ENCODE peak calls at places on chromosome 11, in four cellular contexts. One of them, this sample, is unnamed.
A peak's percentile ranks its signal among the peaks of the same experiment; 100 is the strongest.

GRCh38 chr11:131749100-131749499 is 378.7 kb downstream of the NTM start:
- DNase-seq in body of pancreas: no peak
- DNase-seq in sigmoid colon: no peak
- DNase-seq in erythroblast: no peak
- DNase-seq in this sample: no peak

GRCh38 chr11:70087446-70088167 is 9.5 kb downstream of the ANO1 start:
- DNase-seq in body of pancreas: no peak
- DNase-seq in sigmoid colon: no peak
- DNase-seq in erythroblast: no peak
- DNase-seq in this sample: no peak

GRCh38 chr11:2811206-2812091 is 74.1 kb downstream of the CDKN1C start:
- DNase-seq in body of pancreas: no peak
- DNase-seq in sigmoid colon: no peak
- DNase-seq in erythroblast: peak; percentile 10
- DNase-seq in this sample: no peak

GRCh38 chr11:108713076-108713790 is 48.4 kb downstream of the DDX10 start:
- DNase-seq in body of pancreas: no peak
- DNase-seq in sigmoid colon: no peak
- DNase-seq in erythroblast: no peak
- DNase-seq in this sample: no peak

GRCh38 chr11:118002541-118003019 is 16.4 kb downstream of the IL10RA start:
- DNase-seq in body of pancreas: peak; percentile 32
- DNase-seq in sigmoid colon: peak; percentile 91
- DNase-seq in erythroblast: no peak
- DNase-seq in this sample: no peak

GRCh38 chr11:3169235-3169951 is 4.3 kb upstream of the OSBPL5 start:
- DNase-seq in body of pancreas: peak; percentile 60
- DNase-seq in sigmoid colon: peak; percentile 79
- DNase-seq in erythroblast: peak; percentile 76
- DNase-seq in this sample: peak; percentile 34

GRCh38 chr11:46120361-46120710 is 918 bp downstream of the PHF21A start:
- DNase-seq in body of pancreas: no peak
- DNase-seq in sigmoid colon: peak; percentile 65
- DNase-seq in erythroblast: peak; percentile 65
- DNase-seq in this sample: no peak

GRCh38 chr11:41431784-41432183 is 27.7 kb downstream of the LRRC4C start:
- DNase-seq in body of pancreas: no peak
- DNase-seq in sigmoid colon: no peak
- DNase-seq in erythroblast: peak; percentile 0
- DNase-seq in this sample: no peak

GRCh38 chr11:71179877-71180276 is 72.5 kb downstream of the SHANK2 start:
- DNase-seq in body of pancreas: no peak
- DNase-seq in sigmoid colon: peak; percentile 29
- DNase-seq in erythroblast: no peak
- DNase-seq in this sample: no peak

GRCh38 chr11:8719260-8720190 is 36.9 kb downstream of the RPL27A start:
- DNase-seq in body of pancreas: peak; percentile 44
- DNase-seq in sigmoid colon: peak; percentile 92
- DNase-seq in erythroblast: no peak
- DNase-seq in this sample: no peak

GRCh38 chr11:36352919-36353318 is 56.8 kb downstream of the PRR5L start:
- DNase-seq in body of pancreas: no peak
- DNase-seq in sigmoid colon: no peak
- DNase-seq in erythroblast: no peak
- DNase-seq in this sample: no peak

GRCh38 chr11:72224587-72225410 is at the start of gene INPPL1:
- DNase-seq in body of pancreas: peak; percentile 64
- DNase-seq in sigmoid colon: peak; percentile 81
- DNase-seq in erythroblast: peak; percentile 69
- DNase-seq in this sample: peak; percentile 58

GRCh38 chr11:18769802-18770456 is 21.7 kb downstream of the PTPN5 start:
- DNase-seq in body of pancreas: peak; percentile 28
- DNase-seq in sigmoid colon: no peak
- DNase-seq in erythroblast: no peak
- DNase-seq in this sample: no peak

GRCh38 chr11:110833033-110833484 is 120.8 kb upstream of the ARHGAP20 start:
- DNase-seq in body of pancreas: no peak
- DNase-seq in sigmoid colon: no peak
- DNase-seq in erythroblast: no peak
- DNase-seq in this sample: no peak

GRCh38 chr11:118202599-118203422 is 22.0 kb downstream of the JAML start:
- DNase-seq in body of pancreas: peak; percentile 21
- DNase-seq in sigmoid colon: no peak
- DNase-seq in erythroblast: no peak
- DNase-seq in this sample: peak; percentile 46

GRCh38 chr11:44899959-44900358 is 50.7 kb downstream of the TP53I11 start:
- DNase-seq in body of pancreas: no peak
- DNase-seq in sigmoid colon: no peak
- DNase-seq in erythroblast: peak; percentile 71
- DNase-seq in this sample: no peak

GRCh38 chr11:120712014-120712413 is 200.5 kb downstream of the GRIK4 start:
- DNase-seq in body of pancreas: no peak
- DNase-seq in sigmoid colon: no peak
- DNase-seq in erythroblast: no peak
- DNase-seq in this sample: no peak

GRCh38 chr11:19905280-19905853 is 192.7 kb downstream of the NAV2 start:
- DNase-seq in body of pancreas: no peak
- DNase-seq in sigmoid colon: no peak
- DNase-seq in erythroblast: peak; percentile 9
- DNase-seq in this sample: no peak

GRCh38 chr11:60705895-60706294 is 6.5 kb downstream of the MS4A8 start:
- DNase-seq in body of pancreas: no peak
- DNase-seq in sigmoid colon: no peak
- DNase-seq in erythroblast: no peak
- DNase-seq in this sample: no peak

GRCh38 chr11:363948-364761 is 5.1 kb upstream of the B4GALNT4 start:
- DNase-seq in body of pancreas: peak; percentile 81
- DNase-seq in sigmoid colon: peak; percentile 57
- DNase-seq in erythroblast: no peak
- DNase-seq in this sample: peak; percentile 78

GRCh38 chr11:130166457-130166784 is 6.8 kb downstream of the ST14 start:
- DNase-seq in body of pancreas: no peak
- DNase-seq in sigmoid colon: no peak
- DNase-seq in erythroblast: no peak
- DNase-seq in this sample: peak; percentile 49
- TF ChIP-seq POLR2A in body of pancreas: no peak
- TF ChIP-seq POLR2A in sigmoid colon: no peak
- TF ChIP-seq POLR2A in erythroblast: no peak
- TF ChIP-seq POLR2A in this sample: no peak

DNA sequence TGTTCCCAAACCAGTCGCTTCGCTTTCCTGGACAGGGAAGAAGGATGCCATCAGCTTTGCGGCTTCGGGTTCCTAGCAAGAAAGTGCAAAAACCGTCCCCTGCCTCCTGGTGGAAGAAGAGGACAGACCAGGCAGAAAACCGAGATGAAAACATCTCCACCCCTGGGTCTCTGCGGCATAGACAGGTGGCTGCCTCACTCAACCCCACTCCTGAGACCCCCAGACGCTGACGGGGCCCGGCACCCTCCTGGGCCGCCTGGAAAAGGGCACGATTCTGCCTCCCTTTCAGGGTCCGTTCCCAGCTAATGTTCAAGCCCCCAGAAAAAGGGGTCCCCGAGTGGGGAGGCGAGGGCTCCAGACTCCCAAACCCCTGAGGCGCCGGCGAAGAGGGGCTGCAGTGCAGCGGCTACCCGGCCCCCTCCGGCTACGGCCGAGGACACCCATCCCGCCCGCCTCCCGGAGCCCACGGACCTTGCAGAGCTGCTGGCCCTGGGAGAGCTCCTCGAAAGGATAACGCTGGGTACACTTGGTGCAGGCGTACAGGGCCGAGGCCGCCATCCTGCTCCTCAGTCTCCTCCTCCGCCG is 569 bp downstream of the FAM76B start:
- DNase-seq in body of pancreas: peak; percentile 15
- DNase-seq in sigmoid colon: no peak
- DNase-seq in erythroblast: peak; percentile 73
- DNase-seq in this sample: no peak
- TF ChIP-seq POLR2A in body of pancreas: no peak
- TF ChIP-seq POLR2A in sigmoid colon: no peak
- TF ChIP-seq POLR2A in erythroblast: no peak
- TF ChIP-seq POLR2A in this sample: no peak

DNA sequence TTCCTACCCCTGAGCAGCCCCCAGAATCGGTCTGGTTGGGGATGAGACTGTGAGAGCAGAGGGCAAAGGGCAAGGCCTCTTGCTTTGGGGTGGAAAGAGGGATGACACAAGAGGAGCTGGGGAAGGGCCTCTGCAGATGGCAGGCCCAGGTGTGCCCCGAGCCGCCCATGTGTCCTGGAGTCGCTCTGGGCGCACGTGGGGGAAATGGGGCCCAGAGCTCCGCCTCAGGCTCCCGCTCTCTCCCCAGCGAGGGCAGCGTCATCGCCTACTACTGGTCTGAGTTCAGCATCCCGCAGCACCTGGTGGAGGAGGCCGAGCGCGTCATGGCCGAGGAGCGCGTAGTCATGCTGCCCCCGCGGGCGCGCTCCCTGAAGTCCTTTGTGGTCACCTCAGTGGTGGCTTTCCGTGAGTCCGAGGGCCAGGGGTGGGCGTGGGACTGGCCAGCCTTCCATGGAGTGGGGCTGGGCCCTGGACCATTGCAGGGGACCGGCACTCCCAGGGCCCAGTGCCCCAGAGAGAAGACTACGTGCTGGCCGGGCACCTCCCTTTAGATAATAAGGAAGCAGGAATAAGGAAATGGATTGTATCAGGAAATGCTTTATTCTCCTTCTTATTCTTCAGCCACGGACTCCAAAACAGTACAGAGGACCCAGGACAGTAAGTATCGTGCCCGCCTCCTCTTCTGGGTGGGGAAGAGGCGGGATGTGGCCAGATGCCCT is 30.1 kb downstream of the ST14 start:
- DNase-seq in body of pancreas: no peak
- DNase-seq in sigmoid colon: no peak
- DNase-seq in erythroblast: no peak
- DNase-seq in this sample: no peak
- TF ChIP-seq POLR2A in body of pancreas: no peak
- TF ChIP-seq POLR2A in sigmoid colon: no peak
- TF ChIP-seq POLR2A in erythroblast: no peak
- TF ChIP-seq POLR2A in this sample: no peak

GRCh38 chr11:65860278-65861164 is at the start of gene MUS81:
- DNase-seq in body of pancreas: peak; percentile 97
- DNase-seq in sigmoid colon: peak; percentile 99
- DNase-seq in erythroblast: peak; percentile 100
- DNase-seq in this sample: peak; percentile 98
- TF ChIP-seq POLR2A in body of pancreas: peak; percentile 69
- TF ChIP-seq POLR2A in sigmoid colon: peak; percentile 76
- TF ChIP-seq POLR2A in erythroblast: peak; percentile 66
- TF ChIP-seq POLR2A in this sample: no peak

DNA sequence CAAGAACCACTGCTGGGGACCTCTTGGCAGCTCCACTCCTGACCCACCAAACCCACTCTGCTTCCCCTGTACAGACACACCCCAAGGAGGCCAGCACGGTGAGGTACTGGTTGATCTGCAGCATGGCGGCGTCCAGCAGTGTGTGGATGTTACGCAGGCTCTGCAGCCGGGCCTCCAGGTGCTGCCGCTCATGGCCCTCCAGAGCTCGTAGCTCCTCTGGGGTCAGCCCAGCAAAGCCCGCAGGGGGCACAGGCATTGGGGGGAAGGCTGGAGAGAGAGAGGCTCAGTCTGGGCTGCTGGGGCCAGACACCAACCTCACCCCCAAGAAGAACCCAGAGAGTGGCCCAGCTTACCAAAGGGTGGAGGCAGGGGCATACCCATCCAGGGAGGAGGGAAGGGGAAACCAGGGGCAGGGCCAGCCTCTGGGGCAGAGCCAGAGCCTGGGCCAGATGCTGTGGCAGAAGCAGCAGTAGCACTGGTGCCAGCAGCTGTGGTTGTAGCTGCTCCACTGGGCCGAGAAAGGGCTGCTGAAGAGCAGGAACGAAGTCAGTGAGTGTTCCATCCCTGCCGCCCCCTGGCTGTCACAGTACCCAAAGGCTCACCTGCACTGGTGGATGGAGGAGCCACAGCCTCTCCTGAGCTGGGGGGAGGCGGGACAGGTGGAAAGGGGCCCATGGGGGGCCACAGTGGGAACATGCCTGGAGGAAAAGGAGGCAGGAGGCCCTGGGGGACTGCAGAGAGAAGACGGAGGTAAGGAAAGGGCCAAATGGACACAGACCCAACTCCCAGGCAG is 4.5 kb downstream of the SYVN1 start:
- DNase-seq in body of pancreas: no peak
- DNase-seq in sigmoid colon: peak; percentile 64
- DNase-seq in erythroblast: no peak
- DNase-seq in this sample: no peak
- TF ChIP-seq POLR2A in body of pancreas: no peak
- TF ChIP-seq POLR2A in sigmoid colon: no peak
- TF ChIP-seq POLR2A in erythroblast: no peak
- TF ChIP-seq POLR2A in this sample: no peak

GRCh38 chr11:34619062-34619516 is 1.8 kb upstream of the EHF start:
- DNase-seq in body of pancreas: no peak
- DNase-seq in sigmoid colon: no peak
- DNase-seq in erythroblast: no peak
- DNase-seq in this sample: no peak

GRCh38 chr11:34620202-34620601 is 691 bp upstream of the EHF start:
- DNase-seq in body of pancreas: no peak
- DNase-seq in sigmoid colon: no peak
- DNase-seq in erythroblast: no peak
- DNase-seq in this sample: no peak

GRCh38 chr11:34623463-34623862 is 2.6 kb downstream of the EHF start:
- DNase-seq in body of pancreas: no peak
- DNase-seq in sigmoid colon: no peak
- DNase-seq in erythroblast: no peak
- DNase-seq in this sample: no peak

GRCh38 chr11:34621876-34622275 is 983 bp downstream of the EHF start:
- DNase-seq in body of pancreas: no peak
- DNase-seq in sigmoid colon: no peak
- DNase-seq in erythroblast: no peak
- DNase-seq in this sample: no peak

GRCh38 chr11:34620820-34621792 is at the start of gene EHF:
- DNase-seq in body of pancreas: peak; percentile 56
- DNase-seq in sigmoid colon: no peak
- DNase-seq in erythroblast: no peak
- DNase-seq in this sample: peak; percentile 43
- TF ChIP-seq POLR2A in body of pancreas: peak; percentile 77
- TF ChIP-seq POLR2A in sigmoid colon: no peak
- TF ChIP-seq POLR2A in erythroblast: no peak
- TF ChIP-seq POLR2A in this sample: no peak

This sample was measured in stomach.